ENCODE peak calls at places on chromosomes 13 and 19, in six cellular contexts. F is breast epithelium; Q is Caco-2; O is small intestine; X is CD4-positive, alpha-beta memory T cell; D is cardiac muscle cell. Z is an unnamed sample.

GRCh38 chr13:106152047-106152446 is 383.4 kb downstream of the EFNB2 start:
- DNase-seq in F (no peak), Q (no peak), O (peak; percentile 66), X (no peak), D (no peak), Z (no peak)

GRCh38 chr13:48009298-48009697 is 8.2 kb upstream of the SUCLA2 start:
- DNase-seq in F (no peak), Q (no peak), O (no peak), X (no peak), D (peak; percentile 86), Z (no peak)

GRCh38 chr13:48400820-48401219 is 12.1 kb downstream of the LPAR6 start:
- DNase-seq in F (no peak), Q (no peak), O (peak; percentile 41), X (peak; percentile 19), D (peak; percentile 72), Z (no peak)

GRCh38 chr13:25177636-25178035 is 5.5 kb upstream of the AMER2 start:
- DNase-seq in F (no peak), Q (no peak), O (no peak), X (no peak), D (no peak), Z (no peak)

GRCh38 chr13:50224534-50224933 is 209.3 kb downstream of the KCNRG start:
- DNase-seq in F (no peak), Q (no peak), O (no peak), X (no peak), D (peak; percentile 57), Z (no peak)

GRCh38 chr19:13057744-13058143 is 44.9 kb downstream of the LYL1 start:
- DNase-seq in F (no peak), Q (no peak), O (no peak), X (no peak), D (peak; percentile 62), Z (no peak)

GRCh38 chr19:17966497-17967257 is at the start of gene KCNN1:
- DNase-seq in F (no peak), Q (no peak), O (no peak), X (no peak), D (no peak), Z (no peak)

GRCh38 chr19:6238256-6238642 is 41.5 kb downstream of the MLLT1 start:
- DNase-seq in F (no peak), Q (no peak), O (no peak), X (peak; percentile 26), D (peak; percentile 74), Z (no peak)

GRCh38 chr13:71751074-71751473 is 115.9 kb downstream of the DACH1 start:
- DNase-seq in F (no peak), Q (no peak), O (no peak), X (no peak), D (no peak), Z (no peak)

GRCh38 chr13:77523834-77524728 is 11.4 kb upstream of the SCEL start:
- DNase-seq in F (no peak), Q (no peak), O (no peak), X (no peak), D (no peak), Z (no peak)

GRCh38 chr19:49677232-49677881 is at the start of gene PRMT1:
- DNase-seq in F (no peak), Q (no peak), O (peak; percentile 19), X (peak; percentile 74), D (no peak), Z (no peak)

GRCh38 chr19:19464339-19465098 is 50.8 kb downstream of the TSSK6 start:
- DNase-seq in F (no peak), Q (peak; percentile 77), O (no peak), X (no peak), D (peak; percentile 80), Z (no peak)

GRCh38 chr19:17951151-17952040 is 15.5 kb upstream of the KCNN1 start:
- DNase-seq in F (no peak), Q (no peak), O (no peak), X (no peak), D (no peak), Z (no peak)

GRCh38 chr13:48978942-48979601 is 3.4 kb downstream of the FNDC3A start:
- DNase-seq in F (no peak), Q (no peak), O (no peak), X (no peak), D (peak; percentile 44), Z (no peak)

GRCh38 chr13:39867807-39868206 is 212.3 kb downstream of the COG6 start:
- DNase-seq in F (no peak), Q (no peak), O (no peak), X (no peak), D (no peak), Z (no peak)
- H3K27me3 ChIP-seq in F (no peaks in the 10 kb centered on the region), Q (peaks cover 2% of the 10 kb centered on the region), O (no peaks in the 10 kb centered on the region), X (no peaks in the 10 kb centered on the region), D (no peaks in the 10 kb centered on the region), Z (no peaks in the 10 kb centered on the region)

DNA sequence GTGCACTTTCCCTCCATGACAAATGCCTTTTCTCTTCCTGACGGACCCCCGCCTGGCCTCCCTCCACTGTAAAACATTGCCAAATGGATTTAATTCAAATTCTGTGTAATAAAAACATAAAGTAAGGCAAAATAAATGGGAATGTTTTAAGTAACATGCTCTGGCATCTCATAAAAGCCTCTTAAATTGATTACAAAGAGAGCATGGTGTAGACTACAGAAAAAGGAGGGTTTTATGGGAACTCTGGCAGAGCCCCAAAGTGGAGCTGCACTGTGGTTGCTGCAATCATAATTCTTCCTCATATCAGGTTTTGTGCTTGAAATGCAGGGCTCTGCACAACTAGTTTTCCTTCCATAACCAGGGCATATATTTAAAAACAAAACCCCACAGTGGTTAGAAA is 44.3 kb upstream of the SIAH3 start:
- DNase-seq in F (no peak), Q (no peak), O (no peak), X (no peak), D (no peak), Z (no peak)
- H3K27me3 ChIP-seq in F (no peaks in the 10 kb centered on the region), Q (peaks cover 1% of the 10 kb centered on the region), O (no peaks in the 10 kb centered on the region), X (no peaks in the 10 kb centered on the region), D (no peaks in the 10 kb centered on the region), Z (no peaks in the 10 kb centered on the region)

GRCh38 chr19:16327131-16327450 is 2.5 kb downstream of the KLF2 start:
- DNase-seq in F (no peak), Q (no peak), O (no peak), X (no peak), D (no peak), Z (no peak)
- H3K27me3 ChIP-seq in F (no peaks in the 10 kb centered on the region), Q (no peaks in the 10 kb centered on the region), O (peaks cover 12% of the 10 kb centered on the region), X (no peaks in the 10 kb centered on the region), D (peaks cover 46% of the 10 kb centered on the region), Z (peaks cover 75% of the 10 kb centered on the region)

GRCh38 chr19:3932931-3933810 is at the start of gene NMRK2:
- DNase-seq in F (no peak), Q (no peak), O (no peak), X (no peak), D (no peak), Z (peak; percentile 70)
- H3K27me3 ChIP-seq in F (peaks cover 16% of the 10 kb centered on the region), Q (no peaks in the 10 kb centered on the region), O (no peaks in the 10 kb centered on the region), X (no peaks in the 10 kb centered on the region), D (no peaks in the 10 kb centered on the region), Z (no peaks in the 10 kb centered on the region)

DNA sequence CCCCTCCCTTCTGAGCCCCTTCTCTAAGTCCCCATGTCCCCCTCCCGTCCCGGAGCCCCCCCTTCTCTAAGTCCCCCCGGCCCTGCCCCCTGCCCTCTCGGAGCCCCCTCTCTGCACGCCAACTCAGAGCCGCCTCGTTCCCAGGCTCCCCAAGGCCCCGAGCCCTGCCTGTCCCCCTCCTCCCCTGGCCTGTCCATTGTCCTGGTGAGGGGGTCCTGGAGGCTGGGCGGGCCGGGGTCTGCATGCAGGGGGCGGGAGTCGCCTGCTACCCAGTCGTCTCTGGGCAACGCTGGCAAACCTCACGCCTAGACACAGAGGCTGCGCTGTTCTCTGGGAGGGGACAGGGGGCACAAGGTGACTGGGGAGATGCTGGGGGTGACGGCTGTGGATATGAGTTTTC is 39.2 kb upstream of the SEMA6B start:
- DNase-seq in F (no peak), Q (no peak), O (no peak), X (no peak), D (no peak), Z (no peak)
- H3K27me3 ChIP-seq in F (peaks cover 39% of the 10 kb centered on the region), Q (no peaks in the 10 kb centered on the region), O (no peaks in the 10 kb centered on the region), X (peaks cover 9% of the 10 kb centered on the region), D (no peaks in the 10 kb centered on the region), Z (peaks cover 25% of the 10 kb centered on the region)

GRCh38 chr19:47419037-47419783 is at the start of gene MEIS3:
- DNase-seq in F (no peak), Q (no peak), O (no peak), X (no peak), D (no peak), Z (no peak)
- H3K27me3 ChIP-seq in F (peaks cover 50% of the 10 kb centered on the region), Q (peaks cover 8% of the 10 kb centered on the region), O (peaks cover 7% of the 10 kb centered on the region), X (peaks cover 56% of the 10 kb centered on the region), D (peaks cover 23% of the 10 kb centered on the region), Z (peaks cover 53% of the 10 kb centered on the region)

GRCh38 chr13:83883061-83883523 is 818 bp upstream of the SLITRK1 start:
- DNase-seq in F (no peak), Q (no peak), O (no peak), X (no peak), D (no peak), Z (no peak)
- H3K27me3 ChIP-seq in F (peaks cover 53% of the 10 kb centered on the region), Q (no peaks in the 10 kb centered on the region), O (no peaks in the 10 kb centered on the region), X (peaks cover 5% of the 10 kb centered on the region), D (peaks cover 76% of the 10 kb centered on the region), Z (peaks cover 11% of the 10 kb centered on the region)

GRCh38 chr13:68176486-68176885 is 946.4 kb upstream of the PCDH9 start:
- DNase-seq in F (no peak), Q (no peak), O (no peak), X (no peak), D (peak; percentile 47), Z (no peak)
- H3K27me3 ChIP-seq in F (no peaks in the 10 kb centered on the region), Q (no peaks in the 10 kb centered on the region), O (no peaks in the 10 kb centered on the region), X (no peaks in the 10 kb centered on the region), D (no peaks in the 10 kb centered on the region), Z (no peaks in the 10 kb centered on the region)